ENCODE peak calls at places on chromosomes 6 and 20, in five cellular contexts. S, M, F, E and Z are unnamed samples. For H3K4me1, the result is how much of the 10 kb centered on the place peaks cover.

GRCh38 chr20:50594591-50595432 is 84.6 kb downstream of the PTPN1 start:
- DNase-seq in S (no peak), M (peak), F (no peak), E (no peak), Z (no peak)

GRCh38 chr20:55974491-55975202 is 30.7 kb downstream of the CBLN4 start:
- DNase-seq in S (no peak), M (no peak), F (no peak), E (no peak), Z (peak)

GRCh38 chr6:137867685-137868509 is 838 bp downstream of the TNFAIP3 start:
- DNase-seq in S (peak), M (peak), F (peak), E (peak), Z (peak)

GRCh38 chr6:157954150-157955117 is 27.2 kb upstream of the SYNJ2 start:
- DNase-seq in S (no peak), M (no peak), F (peak), E (peak), Z (peak)

GRCh38 chr6:64083261-64083660 is 447.7 kb downstream of the PHF3 start:
- DNase-seq in S (no peak), M (no peak), F (no peak), E (no peak), Z (no peak)

GRCh38 chr6:72321741-72322140 is 300.1 kb upstream of the KCNQ5 start:
- DNase-seq in S (no peak), M (no peak), F (peak), E (no peak), Z (no peak)

GRCh38 chr6:33834401-33835392 is 30.9 kb upstream of the MLN start:
- DNase-seq in S (no peak), M (peak), F (no peak), E (no peak), Z (no peak)

GRCh38 chr20:58636983-58637421 is 14.1 kb upstream of the STX16 start:
- DNase-seq in S (no peak), M (no peak), F (no peak), E (no peak), Z (no peak)

GRCh38 chr6:45421700-45422540 is 44.2 kb upstream of the SUPT3H start:
- DNase-seq in S (peak), M (peak), F (peak), E (peak), Z (peak)

GRCh38 chr20:13095013-13095412 is 86.2 kb downstream of the SPTLC3 start:
- DNase-seq in S (no peak), M (no peak), F (no peak), E (peak), Z (no peak)

GRCh38 chr6:6131492-6132109 is 124.9 kb upstream of the NRN1 start:
- DNase-seq in S (peak), M (no peak), F (peak), E (peak), Z (no peak)

GRCh38 chr20:14986026-14986655 is 648.7 kb upstream of the FLRT3 start:
- DNase-seq in S (no peak), M (no peak), F (no peak), E (peak), Z (peak)

GRCh38 chr6:30151580-30151979 is 9.4 kb downstream of the TRIM10 start:
- DNase-seq in S (no peak), M (no peak), F (no peak), E (no peak), Z (no peak)

GRCh38 chr20:41395669-41396664 is 29.3 kb upstream of the EMILIN3 start:
- DNase-seq in S (no peak), M (no peak), F (no peak), E (no peak), Z (no peak)

GRCh38 chr20:46010491-46011405 is 2.0 kb downstream of the MMP9 start:
- DNase-seq in S (peak), M (peak), F (no peak), E (no peak), Z (no peak)

GRCh38 chr6:35759401-35759800 is 17.0 kb upstream of the CLPSL2 start:
- DNase-seq in S (no peak), M (no peak), F (no peak), E (no peak), Z (no peak)

GRCh38 chr6:63571382-63571882 is 848 bp upstream of the LOC128125822 start:
- DNase-seq in S (no peak), M (no peak), F (no peak), E (peak), Z (no peak)

GRCh38 chr6:76697585-76697984 is 625.1 kb upstream of the IMPG1 start:
- DNase-seq in S (no peak), M (no peak), F (peak), E (peak), Z (no peak)

GRCh38 chr20:39706089-39706721 is 744.1 kb downstream of the DHX35 start:
- DNase-seq in S (no peak), M (peak), F (no peak), E (no peak), Z (no peak)

GRCh38 chr6:159608961-159609673 is 83.9 kb downstream of the SOD2 start:
- DNase-seq in S (no peak), M (no peak), F (peak), E (no peak), Z (no peak)

GRCh38 chr20:62434098-62434497 is 6.8 kb upstream of the RBBP8NL start:
- DNase-seq in S (no peak), M (no peak), F (no peak), E (peak), Z (no peak)
- H3K4me1 ChIP-seq in S (under half), M (under half), F (under half), E (under half), Z (under half)

DNA sequence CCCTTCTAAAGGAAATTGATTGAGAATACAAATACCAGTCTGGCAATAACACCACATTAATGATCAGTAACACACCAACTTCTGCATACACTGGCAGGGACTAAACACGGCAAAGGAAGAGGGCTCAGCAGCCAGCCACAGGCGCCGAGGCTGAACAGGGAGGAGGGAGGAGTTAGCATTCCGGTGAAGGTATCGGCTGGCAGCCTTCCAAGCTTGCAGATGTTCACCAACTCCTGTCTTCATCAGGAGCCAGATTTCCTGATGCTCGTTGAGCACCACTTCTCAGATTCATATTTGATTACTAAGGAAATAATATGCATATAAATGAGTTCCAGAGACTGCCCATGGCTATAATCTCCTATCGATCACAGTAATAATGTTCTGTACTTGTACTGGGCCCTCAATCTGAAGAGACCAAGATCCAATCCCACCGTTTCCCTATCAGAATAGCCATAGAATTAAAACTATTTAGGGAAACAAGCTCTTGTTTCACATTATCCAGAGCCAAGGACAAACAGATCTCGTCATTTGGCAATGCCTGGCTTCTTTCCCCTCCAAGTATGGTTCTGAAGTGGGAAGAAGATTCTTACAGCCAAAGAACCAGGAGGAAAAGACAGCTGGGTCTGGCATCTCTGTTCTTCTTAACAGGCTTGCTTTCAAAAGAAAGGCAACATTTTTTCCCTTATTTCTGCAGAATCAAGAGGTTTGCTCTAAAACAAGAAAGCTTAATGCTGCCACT is 42.2 kb downstream of the GFOD1 start:
- DNase-seq in S (no peak), M (peak), F (peak), E (peak), Z (peak)
- H3K4me1 ChIP-seq in S (under half), M (half or more), F (under half), E (under half), Z (under half)

DNA sequence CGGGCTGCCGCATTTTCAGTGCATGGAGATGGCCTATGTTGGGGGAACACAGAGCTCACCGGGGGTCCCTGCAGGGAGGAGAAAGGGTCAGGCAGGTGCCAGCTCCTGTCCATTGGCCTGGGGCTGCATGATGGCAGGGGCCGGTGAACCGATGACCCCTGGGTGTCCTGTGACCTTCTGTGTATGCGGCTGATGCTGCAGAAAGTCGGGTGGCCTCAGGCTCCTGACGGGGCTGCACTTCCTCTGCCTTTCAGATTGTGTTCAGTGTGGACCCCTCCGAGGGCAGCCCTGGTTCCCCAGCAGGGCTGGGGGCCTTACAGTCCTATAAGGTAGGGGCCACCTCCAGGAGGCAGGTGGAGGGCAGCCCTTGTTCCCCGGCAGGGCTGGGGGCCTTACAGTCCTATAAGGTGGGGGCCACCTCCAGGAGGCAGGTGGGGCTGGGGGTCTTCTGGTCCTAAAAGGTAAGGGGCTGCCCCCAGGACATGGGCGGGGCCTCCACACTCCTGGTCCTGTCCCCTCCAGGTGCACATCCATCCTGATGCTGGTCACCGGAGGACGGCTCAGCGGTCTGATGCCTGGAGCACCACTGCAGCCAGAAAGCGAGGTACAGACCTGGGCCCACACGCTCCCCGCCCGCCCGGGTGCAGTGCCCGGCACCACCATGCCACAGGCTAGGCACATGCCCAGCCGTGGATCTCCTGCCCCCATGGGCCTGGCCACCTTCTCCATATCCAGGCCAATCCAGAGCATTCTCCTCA is 11.0 kb upstream of the TNFRSF6B start:
- DNase-seq in S (no peak), M (no peak), F (no peak), E (no peak), Z (no peak)
- H3K4me1 ChIP-seq in S (under half), M (under half), F (under half), E (under half), Z (under half)

GRCh38 chr20:32975698-32976674 is 28.2 kb downstream of the SUN5 start:
- DNase-seq in S (no peak), M (peak), F (no peak), E (no peak), Z (no peak)

GRCh38 chr20:32972181-32973076 is 31.8 kb downstream of the SUN5 start:
- DNase-seq in S (peak), M (no peak), F (no peak), E (peak), Z (no peak)

GRCh38 chr20:32971703-32972161 is 32.5 kb downstream of the SUN5 start:
- DNase-seq in S (no peak), M (no peak), F (no peak), E (no peak), Z (no peak)

GRCh38 chr20:32970973-32971300 is 33.3 kb downstream of the SUN5 start:
- DNase-seq in S (no peak), M (no peak), F (no peak), E (no peak), Z (no peak)

GRCh38 chr20:32973077-32973717 is 31.0 kb downstream of the SUN5 start:
- DNase-seq in S (no peak), M (no peak), F (no peak), E (no peak), Z (no peak)
- H3K4me1 ChIP-seq in S (half or more), M (under half), F (under half), E (under half), Z (under half)

DNA sequence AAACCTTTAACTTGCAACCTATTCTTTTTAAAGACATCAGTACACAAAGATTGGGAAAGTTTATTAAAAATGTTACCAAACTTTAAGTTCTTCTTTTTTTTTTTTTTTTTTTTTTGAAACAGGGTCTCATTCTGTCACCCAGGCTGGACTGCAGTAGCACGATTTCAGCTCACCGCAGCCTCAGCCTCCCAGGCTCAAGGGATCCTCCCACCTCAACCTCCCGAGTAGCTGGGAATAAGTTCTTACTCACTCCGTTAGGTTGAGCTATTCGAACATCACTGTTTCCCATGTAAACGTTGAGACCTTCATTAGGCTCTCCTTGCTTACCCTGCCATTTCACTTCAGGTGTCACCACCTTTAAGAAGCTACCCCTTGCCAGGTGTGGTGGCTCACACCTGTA is 5.6 kb downstream of the MAP3K5 start:
- DNase-seq in S (no peak), M (no peak), F (no peak), E (no peak), Z (no peak)
- H3K4me1 ChIP-seq in S (half or more), M (under half), F (under half), E (under half), Z (under half)

DNA sequence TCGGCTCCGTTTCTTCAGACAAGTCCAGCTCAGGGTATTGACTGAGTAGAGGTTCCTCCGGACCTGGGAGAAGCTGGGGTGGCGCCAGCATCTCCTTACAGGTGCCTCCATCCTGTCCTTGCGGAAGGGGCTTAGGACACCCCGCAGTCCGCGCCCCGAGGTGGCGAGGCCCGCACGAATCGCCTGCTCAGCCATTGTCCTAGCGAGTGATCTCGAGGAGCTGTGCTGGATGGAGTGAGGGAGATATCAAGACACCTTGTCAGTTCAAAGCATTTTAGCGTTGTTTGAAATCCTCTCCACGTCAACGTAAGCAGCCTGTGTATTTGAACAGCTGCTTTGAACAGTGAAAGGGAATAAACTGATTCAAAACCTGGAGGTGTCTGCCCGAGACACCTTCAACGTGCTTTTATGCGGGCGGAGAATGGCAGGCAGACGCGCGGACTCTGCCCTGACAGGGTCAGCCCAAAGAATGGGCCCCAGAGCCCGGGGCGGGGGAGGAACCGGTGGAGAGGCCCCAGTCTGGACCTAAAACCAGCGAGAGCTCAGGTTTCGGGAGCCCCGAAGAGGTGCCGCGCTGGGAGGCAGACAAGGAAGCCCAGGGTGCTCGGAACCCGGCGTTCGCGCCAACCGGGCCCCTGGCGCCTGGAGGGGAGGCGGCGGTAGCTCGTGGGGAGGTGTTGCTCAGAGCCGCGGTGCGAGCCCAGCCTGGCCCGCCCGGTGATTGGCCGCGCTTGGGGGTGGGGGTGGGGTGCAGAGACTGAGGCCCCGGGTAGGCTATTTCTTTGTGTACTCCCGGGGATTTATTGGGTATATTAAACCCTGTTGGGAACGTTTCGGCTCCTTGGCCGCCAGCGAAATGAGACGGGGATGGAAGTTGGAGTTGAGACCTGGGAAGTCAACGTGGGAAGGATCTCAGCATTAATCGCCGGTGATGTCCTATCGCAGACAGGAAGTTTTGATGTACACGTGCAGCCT is 3.0 kb upstream of the POU3F2 start:
- DNase-seq in S (no peak), M (no peak), F (no peak), E (no peak), Z (no peak)
- H3K4me1 ChIP-seq in S (half or more), M (under half), F (under half), E (under half), Z (under half)

GRCh38 chr6:156804402-156804801 is 27.2 kb downstream of the ARID1B start:
- DNase-seq in S (no peak), M (no peak), F (no peak), E (no peak), Z (no peak)
- H3K4me1 ChIP-seq in S (half or more), M (under half), F (under half), E (under half), Z (under half)

GRCh38 chr6:75402296-75402695 is 91.3 kb downstream of the FILIP1 start:
- DNase-seq in S (no peak), M (no peak), F (peak), E (no peak), Z (no peak)
- H3K4me1 ChIP-seq in S (under half), M (under half), F (under half), E (under half), Z (under half)

GRCh38 chr6:54130179-54130578 is 18.9 kb downstream of the MLIP start:
- DNase-seq in S (no peak), M (no peak), F (no peak), E (no peak), Z (no peak)
- H3K4me1 ChIP-seq in S (under half), M (under half), F (under half), E (under half), Z (under half)

DNA sequence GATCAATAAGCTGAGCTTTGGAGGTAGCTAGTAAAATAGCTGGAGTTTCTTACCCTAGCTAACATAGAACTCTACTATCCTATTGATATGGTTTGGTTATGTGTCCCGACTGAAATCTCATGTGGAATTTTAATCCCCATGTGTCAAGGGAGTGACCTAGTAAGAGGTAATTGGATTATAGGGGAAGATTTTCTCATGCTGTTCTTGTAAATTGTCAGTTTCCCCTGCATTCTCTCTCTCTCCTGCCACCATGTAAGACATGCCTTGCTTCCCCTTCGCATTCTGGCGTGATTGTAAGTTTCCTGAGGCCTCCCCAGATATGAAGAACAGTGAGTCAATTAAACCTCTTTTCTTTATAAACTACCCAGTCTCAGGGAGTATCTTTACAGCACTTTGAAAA is 24.6 kb upstream of the SYNE1 start:
- DNase-seq in S (no peak), M (no peak), F (no peak), E (no peak), Z (no peak)
- H3K4me1 ChIP-seq in S (under half), M (under half), F (under half), E (under half), Z (under half)